ENCODE peak calls at places on chromosomes 7 and 10, in seven cellular contexts. F, S, T, L, P, M and K are unnamed samples. For H3K27me3, the result is how much of the 10 kb centered on the place peaks cover.

GRCh38 chr7:18495412-18496335 is at the start of gene HDAC9:
- DNase-seq in L (peak), S (no peak), P (peak), T (peak), F (peak), M (peak), K (no peak)

GRCh38 chr7:157952841-157953645 is 616.2 kb downstream of the DNAJB6 start:
- DNase-seq in P (no peak), F (no peak), M (no peak), S (no peak), L (no peak), T (no peak), K (no peak)

GRCh38 chr10:110512461-110513187 is 14.9 kb downstream of the DUSP5 start:
- DNase-seq in M (no peak), L (peak), T (peak), P (no peak), F (no peak), S (peak), K (no peak)

GRCh38 chr7:24783731-24784130 is 26.5 kb upstream of the GSDME start:
- DNase-seq in P (no peak), F (no peak), T (no peak), S (no peak), M (no peak), L (no peak), K (no peak)

GRCh38 chr10:124619195-124619594 is 125.0 kb downstream of the FAM53B start:
- DNase-seq in P (no peak), T (peak), S (no peak), L (no peak), M (no peak), F (no peak), K (no peak)

GRCh38 chr10:29725133-29725720 is 90.5 kb upstream of the SVIL start:
- DNase-seq in M (no peak), T (peak), P (no peak), L (peak), S (peak), F (peak), K (no peak)

GRCh38 chr7:74061840-74062539 is 21.6 kb upstream of the LIMK1 start:
- DNase-seq in F (peak), S (peak), P (no peak), M (no peak), T (peak), L (peak), K (peak)

GRCh38 chr7:42893341-42894242 is 18.3 kb downstream of the C7orf25 start:
- DNase-seq in T (no peak), M (no peak), L (no peak), F (no peak), P (peak), S (no peak), K (no peak)

GRCh38 chr10:131452926-131453771 is 141.6 kb upstream of the TCERG1L start:
- DNase-seq in P (peak), L (no peak), M (no peak), T (no peak), S (no peak), F (peak), K (no peak)

GRCh38 chr7:78489851-78490250 is 691.3 kb downstream of the PHTF2 start:
- DNase-seq in M (no peak), S (no peak), T (peak), F (no peak), L (no peak), P (no peak), K (no peak)

GRCh38 chr10:110681023-110681681 is 37.0 kb downstream of the RBM20 start:
- DNase-seq in M (no peak), F (peak), P (peak), T (peak), L (peak), S (no peak), K (no peak)

GRCh38 chr10:132865236-132865635 is 77.1 kb downstream of the CFAP46 start:
- DNase-seq in L (no peak), F (no peak), T (no peak), P (no peak), M (no peak), S (peak), K (peak)

GRCh38 chr10:76297787-76298281 is 866.4 kb downstream of the LRMDA start:
- DNase-seq in F (no peak), L (no peak), M (no peak), P (no peak), T (no peak), S (no peak), K (no peak)

GRCh38 chr10:69481280-69481679 is 30.0 kb downstream of the TSPAN15 start:
- DNase-seq in S (no peak), M (no peak), L (no peak), P (peak), T (no peak), F (no peak), K (no peak)

GRCh38 chr10:127989481-127989964 is 82.6 kb downstream of the PTPRE start:
- DNase-seq in F (no peak), T (peak), S (peak), L (no peak), M (no peak), P (no peak), K (no peak)

GRCh38 chr10:34273340-34273739 is 541.8 kb downstream of the PARD3 start:
- DNase-seq in M (no peak), P (no peak), F (no peak), T (no peak), L (no peak), S (no peak), K (no peak)

GRCh38 chr7:15016726-15017125 is 114.2 kb upstream of the DGKB start:
- DNase-seq in T (no peak), L (no peak), M (no peak), S (no peak), F (no peak), P (no peak), K (peak)

GRCh38 chr7:78398081-78398480 is 599.5 kb downstream of the PHTF2 start:
- DNase-seq in T (no peak), P (no peak), F (no peak), S (no peak), M (no peak), L (no peak), K (no peak)

GRCh38 chr10:34716958-34717357 is 98.1 kb downstream of the PARD3 start:
- DNase-seq in P (no peak), F (no peak), L (no peak), T (peak), M (no peak), S (no peak), K (no peak)

GRCh38 chr10:42475168-42476098 is 162.9 kb downstream of the ZNF33B start:
- DNase-seq in F (no peak), P (no peak), M (no peak), S (no peak), T (no peak), L (peak), K (no peak)

GRCh38 chr7:131190146-131190545 is 137.5 kb upstream of the MKLN1 start:
- DNase-seq in L (no peak), P (no peak), F (no peak), T (no peak), M (peak), S (peak), K (no peak)

GRCh38 chr7:77738382-77738781 is 42.1 kb downstream of the RSBN1L start:
- DNase-seq in F (no peak), M (no peak), P (no peak), T (no peak), L (no peak), S (no peak), K (no peak)

DNA sequence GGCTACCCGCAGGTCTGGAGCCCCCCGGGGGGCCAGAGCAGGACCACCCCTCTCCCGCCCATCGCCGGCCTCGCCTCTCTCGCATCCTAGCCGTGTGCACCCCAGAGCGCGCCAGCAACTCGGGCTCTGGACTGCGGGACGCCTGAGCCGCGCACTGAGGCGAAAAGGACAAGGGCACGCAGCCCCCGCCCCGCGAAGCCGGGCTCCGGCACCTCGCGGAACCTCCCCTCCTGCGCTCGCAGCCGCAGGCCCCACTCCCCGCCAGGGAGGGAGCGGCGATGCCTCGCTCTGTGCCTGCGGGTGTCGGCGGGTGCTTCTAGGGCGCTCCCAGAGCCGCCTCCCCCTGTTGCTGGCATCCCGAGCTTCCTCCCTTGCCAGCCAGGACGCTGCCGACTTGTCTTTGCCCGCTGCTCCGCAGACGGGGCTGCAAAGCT is at the start of gene ITGB8:
- DNase-seq in S (peak), T (no peak), F (no peak), P (peak), L (no peak), M (no peak), K (peak)
- H3K27me3 ChIP-seq in S (under half), T (under half), F (under half), P (under half), L (under half), M (under half), K (under half)

DNA sequence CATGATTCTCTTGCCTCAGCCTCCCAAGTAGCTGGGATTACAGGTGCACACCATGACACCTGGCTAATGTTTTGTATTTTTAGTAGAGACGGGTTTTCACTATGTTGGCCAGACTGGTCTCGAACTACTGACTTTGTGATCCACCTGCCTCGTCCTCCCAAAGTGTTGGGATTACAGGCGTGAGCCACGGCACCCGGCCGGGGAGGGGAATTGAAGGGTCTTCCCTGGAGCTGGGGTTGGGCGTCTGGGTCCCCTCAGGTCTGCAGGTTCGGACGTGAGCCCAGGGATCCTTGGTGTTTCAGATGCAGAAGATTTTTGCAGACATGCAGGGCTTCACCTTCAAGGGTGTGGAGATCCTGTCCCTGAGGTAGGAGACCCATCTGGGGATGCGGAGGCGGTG is 6.0 kb upstream of the MUC12 start:
- DNase-seq in M (no peak), F (no peak), S (no peak), P (no peak), L (no peak), T (no peak), K (no peak)
- H3K27me3 ChIP-seq in M (half or more), F (half or more), S (under half), P (half or more), L (under half), T (under half), K (under half)

GRCh38 chr7:82053453-82054032 is 283.7 kb upstream of the HGF start:
- DNase-seq in F (no peak), M (no peak), P (no peak), L (no peak), S (no peak), T (no peak), K (no peak)
- H3K27me3 ChIP-seq in F (under half), M (under half), P (under half), L (under half), S (under half), T (under half), K (under half)

GRCh38 chr7:1325246-1325645 is 92.6 kb downstream of the UNCX start:
- DNase-seq in L (no peak), M (no peak), S (no peak), P (peak), T (no peak), F (no peak), K (no peak)
- H3K27me3 ChIP-seq in L (under half), M (under half), S (under half), P (under half), T (under half), F (half or more), K (under half)

GRCh38 chr10:100817268-100817839 is 72.0 kb downstream of the PAX2 start:
- DNase-seq in F (no peak), P (peak), S (peak), M (no peak), T (no peak), L (no peak), K (no peak)

GRCh38 chr10:100811752-100812750 is 66.7 kb downstream of the PAX2 start:
- DNase-seq in M (no peak), S (no peak), P (no peak), L (no peak), T (no peak), F (no peak), K (no peak)

GRCh38 chr10:100816671-100817070 is 71.3 kb downstream of the PAX2 start:
- DNase-seq in F (no peak), T (no peak), P (peak), S (no peak), M (no peak), L (no peak), K (no peak)

GRCh38 chr10:100812978-100813377 is 67.6 kb downstream of the PAX2 start:
- DNase-seq in T (no peak), S (no peak), P (peak), F (no peak), L (no peak), M (no peak), K (no peak)

GRCh38 chr10:100814751-100815474 is 69.5 kb downstream of the PAX2 start:
- DNase-seq in L (no peak), M (no peak), S (no peak), P (no peak), T (no peak), F (no peak), K (no peak)
- H3K27me3 ChIP-seq in L (under half), M (under half), S (under half), P (half or more), T (under half), F (half or more), K (under half)

GRCh38 chr10:7435674-7436073 is 24.8 kb upstream of the SFMBT2 start:
- DNase-seq in S (no peak), T (no peak), L (no peak), M (no peak), F (no peak), P (no peak), K (no peak)
- H3K27me3 ChIP-seq in S (under half), T (under half), L (under half), M (under half), F (under half), P (under half), K (under half)

GRCh38 chr10:93065675-93066543 is 5.3 kb downstream of the CYP26C1 start:
- DNase-seq in F (no peak), S (no peak), M (no peak), T (no peak), L (no peak), P (no peak), K (no peak)

GRCh38 chr10:93066544-93066913 is 5.9 kb downstream of the CYP26C1 start:
- DNase-seq in T (no peak), F (no peak), M (no peak), P (no peak), L (no peak), S (no peak), K (no peak)

GRCh38 chr10:93063217-93063976 is 2.8 kb downstream of the CYP26C1 start:
- DNase-seq in F (no peak), P (no peak), S (no peak), L (no peak), M (no peak), T (no peak), K (no peak)

GRCh38 chr10:93063977-93064660 is 3.5 kb downstream of the CYP26C1 start:
- DNase-seq in M (no peak), T (no peak), P (no peak), S (no peak), F (no peak), L (no peak), K (no peak)

GRCh38 chr10:93064874-93065660 is 4.5 kb downstream of the CYP26C1 start:
- DNase-seq in F (no peak), S (no peak), M (no peak), P (no peak), T (no peak), L (no peak), K (no peak)
- H3K27me3 ChIP-seq in F (half or more), S (under half), M (under half), P (under half), T (half or more), L (half or more), K (under half)